ENCODE peak calls at places on chromosomes 4 and X, in four cellular contexts. One of them, this sample, is unnamed.

GRCh38 chrX:72037601-72038000 is 94.1 kb downstream of the RTL5 start:
- DNase-seq in substantia nigra: no peak
- DNase-seq in fibroblast of lung: no peak
- DNase-seq in OCI-M1: no peak
- DNase-seq in this sample: no peak

GRCh38 chrX:129749069-129749468 is 10.3 kb downstream of the XPNPEP2 start:
- DNase-seq in substantia nigra: no peak
- DNase-seq in fibroblast of lung: peak
- DNase-seq in OCI-M1: no peak
- DNase-seq in this sample: no peak

GRCh38 chr4:153748378-153748777 is 11.4 kb downstream of the RNF175 start:
- DNase-seq in substantia nigra: no peak
- DNase-seq in fibroblast of lung: peak
- DNase-seq in OCI-M1: no peak
- DNase-seq in this sample: no peak

GRCh38 chr4:41178372-41179085 is 35.8 kb downstream of the APBB2 start:
- DNase-seq in substantia nigra: no peak
- DNase-seq in fibroblast of lung: peak
- DNase-seq in OCI-M1: no peak
- DNase-seq in this sample: no peak

GRCh38 chr4:116361782-116362181 is 723.6 kb downstream of the TRAM1L1 start:
- DNase-seq in substantia nigra: no peak
- DNase-seq in fibroblast of lung: no peak
- DNase-seq in OCI-M1: no peak
- DNase-seq in this sample: peak

GRCh38 chr4:64738240-64738639 is 329.0 kb upstream of the TECRL start:
- DNase-seq in substantia nigra: no peak
- DNase-seq in fibroblast of lung: no peak
- DNase-seq in OCI-M1: no peak
- DNase-seq in this sample: no peak

GRCh38 chr4:7157666-7158065 is 34.7 kb upstream of the SORCS2 start:
- DNase-seq in substantia nigra: no peak
- DNase-seq in fibroblast of lung: no peak
- DNase-seq in OCI-M1: no peak
- DNase-seq in this sample: no peak

GRCh38 chr4:120760047-120760446 is 162.5 kb downstream of the PRDM5 start:
- DNase-seq in substantia nigra: no peak
- DNase-seq in fibroblast of lung: no peak
- DNase-seq in OCI-M1: no peak
- DNase-seq in this sample: no peak

GRCh38 chr4:74030285-74030684 is 8.2 kb downstream of the CXCL3 start:
- DNase-seq in substantia nigra: no peak
- DNase-seq in fibroblast of lung: no peak
- DNase-seq in OCI-M1: no peak
- DNase-seq in this sample: no peak

GRCh38 chr4:145731026-145731425 is 51.1 kb downstream of the C4orf51 start:
- DNase-seq in substantia nigra: no peak
- DNase-seq in fibroblast of lung: peak
- DNase-seq in OCI-M1: no peak
- DNase-seq in this sample: no peak

This sample was measured in cerebellar cortex.